ENCODE peak calls at places on chromosomes 2 and 18, in eight cellular contexts. F is fibroblast of lung; Z is effector CD8-positive, alpha-beta T cell; M is ELF-1; E is RPMI8226; P is hypothalamus; N is T-helper 2 cell treated with Interferon-gamma antibody and Interleukin-4, amounts not matched to agents 5 μg/mL and 100 μg/mL, for 36 hours; I is GM23248. R is an unnamed sample.
A peak's percentile ranks its signal among the peaks of the same experiment; 100 is the strongest.

GRCh38 chr18:56789004-56789888 is 138.1 kb downstream of the WDR7 start:
- DNase-seq in M (peak; percentile 35), Z (no peak), I (peak; percentile 41), P (no peak), E (peak; percentile 38), F (peak; percentile 26), N (no peak), R (no peak)

GRCh38 chr2:235793163-235793752 is 299.4 kb downstream of the AGAP1 start:
- DNase-seq in N (no peak), M (peak; percentile 72), Z (no peak), F (no peak), E (no peak), P (no peak), I (peak; percentile 69), R (no peak)

GRCh38 chr2:24861500-24861899 is 58.5 kb downstream of the ADCY3 start:
- DNase-seq in Z (no peak), E (no peak), M (no peak), P (no peak), N (no peak), F (no peak), I (no peak), R (no peak)

GRCh38 chr2:170503563-170503962 is 211.6 kb upstream of the SP5 start:
- DNase-seq in F (no peak), E (no peak), I (no peak), Z (no peak), N (no peak), P (no peak), M (peak; percentile 26), R (no peak)

GRCh38 chr2:55345064-55345463 is 74.6 kb downstream of the CCDC88A start:
- DNase-seq in E (no peak), M (no peak), Z (no peak), N (no peak), I (no peak), F (no peak), P (no peak), R (no peak)

GRCh38 chr18:48800877-48801727 is 149.7 kb downstream of the SMAD7 start:
- DNase-seq in P (no peak), N (peak; percentile 57), E (no peak), Z (no peak), I (peak; percentile 63), F (peak; percentile 42), M (no peak), R (no peak)

GRCh38 chr2:37343537-37344434 is 644 bp upstream of the QPCT start:
- DNase-seq in M (peak; percentile 58), F (peak; percentile 46), P (no peak), N (no peak), I (peak; percentile 85), E (no peak), Z (no peak), R (no peak)

GRCh38 chr18:63763831-63764600 is 11.2 kb upstream of the SERPINB7 start:
- DNase-seq in E (no peak), Z (no peak), M (no peak), F (peak; percentile 51), P (no peak), I (peak; percentile 72), N (no peak), R (no peak)

GRCh38 chr18:23276456-23276855 is 141.2 kb downstream of the CABLES1 start:
- DNase-seq in N (no peak), E (no peak), F (no peak), I (no peak), P (no peak), M (no peak), Z (no peak), R (no peak)

GRCh38 chr2:62456721-62457539 is 49.1 kb downstream of the TMEM17 start:
- DNase-seq in E (peak; percentile 50), F (peak; percentile 57), N (peak; percentile 60), M (peak; percentile 92), P (no peak), Z (peak; percentile 42), I (peak; percentile 79), R (peak; percentile 41)

GRCh38 chr2:105454801-105455485 is 56.1 kb upstream of the FHL2 start:
- DNase-seq in N (no peak), E (peak; percentile 68), I (peak; percentile 90), M (no peak), F (peak; percentile 87), Z (no peak), P (no peak), R (no peak)

GRCh38 chr2:55156326-55156725 is 75.8 kb downstream of the CLHC1 start:
- DNase-seq in P (no peak), E (no peak), M (no peak), Z (no peak), F (peak; percentile 35), N (no peak), I (peak; percentile 55), R (no peak)

GRCh38 chr2:188787661-188788044 is 186.5 kb upstream of the COL3A1 start:
- DNase-seq in E (no peak), F (peak; percentile 57), I (peak; percentile 64), M (no peak), P (no peak), Z (no peak), N (no peak), R (no peak)

GRCh38 chr18:74373428-74373827 is 57.8 kb downstream of the C18orf63 start:
- DNase-seq in P (no peak), M (no peak), F (no peak), Z (peak; percentile 6), E (no peak), I (no peak), N (peak; percentile 57), R (peak; percentile 95)

GRCh38 chr18:56233595-56233994 is 404.8 kb downstream of the TXNL1 start:
- DNase-seq in I (peak; percentile 93), M (no peak), Z (no peak), P (no peak), E (no peak), F (peak; percentile 88), N (no peak), R (no peak)

R was measured in central memory CD4-positive, alpha-beta T cell.